ENCODE peak calls at places on chromosomes 6 and 20, in nine cellular contexts. One of them, this sample, is unnamed.

GRCh38 chr6:2760882-2761842 is 4.0 kb upstream of the WRNIP1 start:
- DNase-seq in suprapubic skin: no peak
- DNase-seq in PC-9: no peak
- DNase-seq in colonic mucosa: no peak
- DNase-seq in GM23248: no peak
- DNase-seq in mammary epithelial cell: peak; percentile 42
- DNase-seq in pancreas: no peak
- DNase-seq in uterus: no peak
- DNase-seq in GM12878: no peak
- DNase-seq in this sample: no peak

GRCh38 chr6:139027620-139028182 is 844 bp upstream of the ABRACL start:
- DNase-seq in uterus: no peak
- DNase-seq in mammary epithelial cell: peak; percentile 50
- DNase-seq in GM12878: peak; percentile 36
- DNase-seq in pancreas: no peak
- DNase-seq in suprapubic skin: no peak
- DNase-seq in PC-9: peak; percentile 14
- DNase-seq in colonic mucosa: peak; percentile 63
- DNase-seq in GM23248: peak; percentile 64
- DNase-seq in this sample: peak; percentile 27

GRCh38 chr6:170111816-170112582 is 178.9 kb downstream of the DLL1 start:
- DNase-seq in pancreas: no peak
- DNase-seq in suprapubic skin: peak; percentile 44
- DNase-seq in uterus: no peak
- DNase-seq in PC-9: no peak
- DNase-seq in colonic mucosa: no peak
- DNase-seq in GM12878: no peak
- DNase-seq in GM23248: no peak
- DNase-seq in mammary epithelial cell: no peak
- DNase-seq in this sample: no peak

GRCh38 chr6:34315256-34315655 is 66.5 kb upstream of the SMIM29 start:
- DNase-seq in PC-9: no peak
- DNase-seq in suprapubic skin: no peak
- DNase-seq in mammary epithelial cell: no peak
- DNase-seq in pancreas: no peak
- DNase-seq in colonic mucosa: no peak
- DNase-seq in GM23248: no peak
- DNase-seq in GM12878: no peak
- DNase-seq in uterus: no peak
- DNase-seq in this sample: no peak

GRCh38 chr6:112183271-112183671 is 71.1 kb downstream of the LAMA4 start:
- DNase-seq in GM12878: no peak
- DNase-seq in pancreas: no peak
- DNase-seq in colonic mucosa: no peak
- DNase-seq in GM23248: no peak
- DNase-seq in suprapubic skin: no peak
- DNase-seq in PC-9: no peak
- DNase-seq in mammary epithelial cell: no peak
- DNase-seq in uterus: no peak
- DNase-seq in this sample: no peak

GRCh38 chr20:38131588-38132121 is 33.4 kb downstream of the TGM2 start:
- DNase-seq in mammary epithelial cell: no peak
- DNase-seq in uterus: no peak
- DNase-seq in pancreas: no peak
- DNase-seq in GM23248: no peak
- DNase-seq in PC-9: no peak
- DNase-seq in suprapubic skin: peak; percentile 17
- DNase-seq in colonic mucosa: no peak
- DNase-seq in GM12878: no peak
- DNase-seq in this sample: no peak

GRCh38 chr6:157989541-157990289 is 8.1 kb downstream of the SYNJ2 start:
- DNase-seq in mammary epithelial cell: peak; percentile 68
- DNase-seq in GM23248: peak; percentile 70
- DNase-seq in suprapubic skin: no peak
- DNase-seq in pancreas: peak; percentile 87
- DNase-seq in colonic mucosa: peak; percentile 89
- DNase-seq in PC-9: peak; percentile 79
- DNase-seq in uterus: peak; percentile 78
- DNase-seq in GM12878: no peak
- DNase-seq in this sample: no peak

GRCh38 chr6:170429457-170429856 is 122.9 kb downstream of the FAM120B start:
- DNase-seq in PC-9: no peak
- DNase-seq in suprapubic skin: no peak
- DNase-seq in uterus: no peak
- DNase-seq in GM23248: peak; percentile 41
- DNase-seq in GM12878: no peak
- DNase-seq in mammary epithelial cell: no peak
- DNase-seq in pancreas: no peak
- DNase-seq in colonic mucosa: no peak
- DNase-seq in this sample: no peak

GRCh38 chr6:108927927-108928326 is 79.7 kb downstream of the ARMC2 start:
- DNase-seq in PC-9: no peak
- DNase-seq in mammary epithelial cell: peak; percentile 41
- DNase-seq in GM23248: peak; percentile 31
- DNase-seq in uterus: no peak
- DNase-seq in colonic mucosa: no peak
- DNase-seq in suprapubic skin: no peak
- DNase-seq in pancreas: no peak
- DNase-seq in GM12878: no peak
- DNase-seq in this sample: no peak

GRCh38 chr6:33407132-33407718 is 3.6 kb upstream of the PHF1 start:
- DNase-seq in pancreas: no peak
- DNase-seq in PC-9: no peak
- DNase-seq in uterus: no peak
- DNase-seq in GM23248: peak; percentile 79
- DNase-seq in mammary epithelial cell: no peak
- DNase-seq in colonic mucosa: no peak
- DNase-seq in GM12878: no peak
- DNase-seq in suprapubic skin: no peak
- DNase-seq in this sample: no peak

GRCh38 chr6:13307508-13307995 is 20.8 kb downstream of the TBC1D7 start:
- DNase-seq in GM23248: peak; percentile 35
- DNase-seq in GM12878: no peak
- DNase-seq in pancreas: no peak
- DNase-seq in PC-9: no peak
- DNase-seq in colonic mucosa: no peak
- DNase-seq in mammary epithelial cell: peak; percentile 13
- DNase-seq in uterus: peak; percentile 41
- DNase-seq in suprapubic skin: no peak
- DNase-seq in this sample: peak; percentile 72

GRCh38 chr6:36853325-36853724 is 14.1 kb upstream of the CPNE5 start:
- DNase-seq in suprapubic skin: peak; percentile 60
- DNase-seq in PC-9: peak; percentile 33
- DNase-seq in colonic mucosa: no peak
- DNase-seq in uterus: peak; percentile 68
- DNase-seq in mammary epithelial cell: peak; percentile 82
- DNase-seq in pancreas: no peak
- DNase-seq in GM23248: peak; percentile 92
- DNase-seq in GM12878: no peak
- DNase-seq in this sample: peak; percentile 83

GRCh38 chr6:117328500-117328899 is 63.1 kb downstream of the VGLL2 start:
- DNase-seq in pancreas: no peak
- DNase-seq in GM12878: no peak
- DNase-seq in PC-9: no peak
- DNase-seq in GM23248: no peak
- DNase-seq in uterus: no peak
- DNase-seq in mammary epithelial cell: no peak
- DNase-seq in suprapubic skin: no peak
- DNase-seq in colonic mucosa: no peak
- DNase-seq in this sample: no peak

GRCh38 chr6:72941263-72941662 is 284.0 kb downstream of the KHDC1L start:
- DNase-seq in GM12878: no peak
- DNase-seq in pancreas: no peak
- DNase-seq in PC-9: no peak
- DNase-seq in mammary epithelial cell: no peak
- DNase-seq in GM23248: no peak
- DNase-seq in colonic mucosa: no peak
- DNase-seq in suprapubic skin: no peak
- DNase-seq in uterus: no peak
- DNase-seq in this sample: no peak

GRCh38 chr6:42022755-42023384 is 27.5 kb upstream of the TAF8 start:
- DNase-seq in suprapubic skin: no peak
- DNase-seq in mammary epithelial cell: no peak
- DNase-seq in PC-9: no peak
- DNase-seq in pancreas: no peak
- DNase-seq in uterus: no peak
- DNase-seq in GM12878: no peak
- DNase-seq in GM23248: no peak
- DNase-seq in colonic mucosa: no peak
- DNase-seq in this sample: no peak

GRCh38 chr6:112710710-112711109 is 363.6 kb downstream of the RFPL4B start:
- DNase-seq in PC-9: no peak
- DNase-seq in uterus: no peak
- DNase-seq in GM23248: no peak
- DNase-seq in suprapubic skin: no peak
- DNase-seq in pancreas: no peak
- DNase-seq in mammary epithelial cell: peak; percentile 30
- DNase-seq in colonic mucosa: no peak
- DNase-seq in GM12878: no peak
- DNase-seq in this sample: peak; percentile 17

GRCh38 chr6:12182676-12183075 is 107.5 kb upstream of the EDN1 start:
- DNase-seq in mammary epithelial cell: peak; percentile 6
- DNase-seq in uterus: no peak
- DNase-seq in GM23248: peak; percentile 45
- DNase-seq in pancreas: no peak
- DNase-seq in PC-9: peak; percentile 24
- DNase-seq in suprapubic skin: no peak
- DNase-seq in colonic mucosa: no peak
- DNase-seq in GM12878: no peak
- DNase-seq in this sample: no peak

DNA sequence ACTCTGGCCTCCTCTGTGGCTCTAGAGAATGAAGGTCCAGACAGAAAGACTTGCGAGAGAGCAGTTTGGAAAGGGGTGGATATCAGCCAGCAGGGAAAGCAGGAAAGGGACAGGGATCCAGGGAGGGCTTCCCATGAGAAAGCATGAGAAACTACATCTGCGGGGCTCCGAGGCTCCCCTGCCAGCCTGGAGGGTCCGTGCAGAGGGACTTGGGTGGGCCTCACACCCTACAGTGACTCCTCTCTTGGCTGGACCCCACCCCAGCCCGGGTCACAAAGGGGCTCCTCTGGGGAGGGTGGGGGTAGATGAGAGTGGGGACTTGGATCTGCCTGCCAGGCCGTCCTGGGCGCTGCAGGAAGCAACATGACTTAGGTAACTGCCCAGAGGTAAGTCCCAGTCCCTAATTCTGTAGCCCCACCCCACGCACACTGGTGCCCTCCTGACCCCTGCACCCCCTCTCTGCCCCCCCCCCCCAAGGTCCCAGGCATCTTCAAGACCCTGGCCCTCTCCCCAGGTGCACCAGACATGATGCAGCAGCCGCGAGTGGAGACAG is at the start of gene TMEM239:
- DNase-seq in uterus: no peak
- DNase-seq in pancreas: no peak
- DNase-seq in GM12878: no peak
- DNase-seq in PC-9: no peak
- DNase-seq in colonic mucosa: no peak
- DNase-seq in GM23248: no peak
- DNase-seq in suprapubic skin: no peak
- DNase-seq in mammary epithelial cell: no peak
- DNase-seq in this sample: no peak
- H3K27ac ChIP-seq in uterus: peak within 1 kb of the TSS; percentile 62
- H3K27ac ChIP-seq in pancreas: no peak within 1 kb of the TSS
- H3K27ac ChIP-seq in GM12878: no peak within 1 kb of the TSS
- H3K27ac ChIP-seq in PC-9: peak within 1 kb of the TSS; percentile 63
- H3K27ac ChIP-seq in colonic mucosa: no peak within 1 kb of the TSS
- H3K27ac ChIP-seq in GM23248: no peak within 1 kb of the TSS
- H3K27ac ChIP-seq in suprapubic skin: no peak within 1 kb of the TSS
- H3K27ac ChIP-seq in mammary epithelial cell: no peak within 1 kb of the TSS
- H3K27ac ChIP-seq in this sample: no peak within 1 kb of the TSS

GRCh38 chr6:90045535-90045934 is 151.3 kb downstream of the GJA10 start:
- DNase-seq in mammary epithelial cell: no peak
- DNase-seq in PC-9: no peak
- DNase-seq in GM12878: no peak
- DNase-seq in uterus: no peak
- DNase-seq in colonic mucosa: no peak
- DNase-seq in pancreas: no peak
- DNase-seq in suprapubic skin: no peak
- DNase-seq in GM23248: no peak
- DNase-seq in this sample: no peak

GRCh38 chr6:90048191-90048969 is 154.1 kb downstream of the GJA10 start:
- DNase-seq in GM12878: no peak
- DNase-seq in mammary epithelial cell: no peak
- DNase-seq in uterus: no peak
- DNase-seq in PC-9: no peak
- DNase-seq in colonic mucosa: no peak
- DNase-seq in suprapubic skin: no peak
- DNase-seq in GM23248: peak; percentile 28
- DNase-seq in pancreas: no peak
- DNase-seq in this sample: no peak

GRCh38 chr6:90053614-90054013 is 159.3 kb downstream of the GJA10 start:
- DNase-seq in pancreas: no peak
- DNase-seq in suprapubic skin: no peak
- DNase-seq in PC-9: no peak
- DNase-seq in GM23248: no peak
- DNase-seq in uterus: no peak
- DNase-seq in colonic mucosa: no peak
- DNase-seq in GM12878: no peak
- DNase-seq in mammary epithelial cell: no peak
- DNase-seq in this sample: no peak

GRCh38 chr6:90044833-90045337 is 150.6 kb downstream of the GJA10 start:
- DNase-seq in suprapubic skin: no peak
- DNase-seq in PC-9: no peak
- DNase-seq in GM12878: no peak
- DNase-seq in mammary epithelial cell: peak; percentile 54
- DNase-seq in uterus: no peak
- DNase-seq in pancreas: no peak
- DNase-seq in colonic mucosa: no peak
- DNase-seq in GM23248: peak; percentile 85
- DNase-seq in this sample: peak; percentile 13

GRCh38 chr6:90049295-90049694 is 155.0 kb downstream of the GJA10 start:
- DNase-seq in colonic mucosa: no peak
- DNase-seq in GM12878: no peak
- DNase-seq in PC-9: no peak
- DNase-seq in uterus: no peak
- DNase-seq in GM23248: no peak
- DNase-seq in pancreas: no peak
- DNase-seq in mammary epithelial cell: no peak
- DNase-seq in suprapubic skin: no peak
- DNase-seq in this sample: no peak
- H3K27ac ChIP-seq in colonic mucosa: no peak overlapping the region
- H3K27ac ChIP-seq in GM12878: no peak overlapping the region
- H3K27ac ChIP-seq in PC-9: no peak overlapping the region
- H3K27ac ChIP-seq in uterus: no peak overlapping the region
- H3K27ac ChIP-seq in GM23248: no peak overlapping the region
- H3K27ac ChIP-seq in pancreas: no peak overlapping the region
- H3K27ac ChIP-seq in mammary epithelial cell: no peak overlapping the region
- H3K27ac ChIP-seq in suprapubic skin: no peak overlapping the region
- H3K27ac ChIP-seq in this sample: no peak overlapping the region

GRCh38 chr6:17392978-17393334 is 439 bp upstream of the CAP2 start:
- DNase-seq in pancreas: no peak
- DNase-seq in colonic mucosa: no peak
- DNase-seq in suprapubic skin: no peak
- DNase-seq in uterus: no peak
- DNase-seq in PC-9: no peak
- DNase-seq in mammary epithelial cell: no peak
- DNase-seq in GM12878: no peak
- DNase-seq in GM23248: no peak
- DNase-seq in this sample: no peak
- H3K27ac ChIP-seq in pancreas: peak overlapping the region; percentile 28
- H3K27ac ChIP-seq in colonic mucosa: no peak overlapping the region
- H3K27ac ChIP-seq in suprapubic skin: peak overlapping the region; percentile 56
- H3K27ac ChIP-seq in uterus: peak overlapping the region; percentile 89
- H3K27ac ChIP-seq in PC-9: peak overlapping the region; percentile 39
- H3K27ac ChIP-seq in mammary epithelial cell: no peak overlapping the region
- H3K27ac ChIP-seq in GM12878: no peak overlapping the region
- H3K27ac ChIP-seq in GM23248: peak overlapping the region; percentile 45
- H3K27ac ChIP-seq in this sample: no peak overlapping the region

GRCh38 chr6:30818426-30818841 is 65.9 kb upstream of the DDR1 start:
- DNase-seq in uterus: no peak
- DNase-seq in GM12878: no peak
- DNase-seq in PC-9: peak; percentile 61
- DNase-seq in colonic mucosa: no peak
- DNase-seq in mammary epithelial cell: peak; percentile 83
- DNase-seq in suprapubic skin: no peak
- DNase-seq in GM23248: peak; percentile 91
- DNase-seq in pancreas: no peak
- DNase-seq in this sample: peak; percentile 88
- H3K27ac ChIP-seq in uterus: no peak overlapping the region
- H3K27ac ChIP-seq in GM12878: no peak overlapping the region
- H3K27ac ChIP-seq in PC-9: peak overlapping the region; percentile 96
- H3K27ac ChIP-seq in colonic mucosa: no peak overlapping the region
- H3K27ac ChIP-seq in mammary epithelial cell: peak overlapping the region; percentile 89
- H3K27ac ChIP-seq in suprapubic skin: peak overlapping the region; percentile 39
- H3K27ac ChIP-seq in GM23248: peak overlapping the region; percentile 96
- H3K27ac ChIP-seq in pancreas: no peak overlapping the region
- H3K27ac ChIP-seq in this sample: peak overlapping the region; percentile 92

This sample was measured in foreskin keratinocyte.